ENCODE peak calls at places on chromosomes 7 and 10, in seven cellular contexts. L, O, S, V, D, U and R are unnamed samples.

GRCh38 chr7:48031111-48031510 is 2.2 kb upstream of the SUN3 start:
- DNase-seq in O (no peak), U (no peak), V (no peak), L (no peak), S (no peak), D (no peak), R (no peak)

GRCh38 chr7:140646931-140647647 is 6.5 kb upstream of the DENND2A start:
- DNase-seq in D (no peak), O (no peak), V (peak; percentile 59), U (no peak), L (peak; percentile 73), S (peak; percentile 46), R (no peak)

GRCh38 chr7:2723138-2723850 is 35.3 kb downstream of the AMZ1 start:
- DNase-seq in S (no peak), V (no peak), U (peak; percentile 53), D (no peak), L (peak; percentile 49), O (no peak), R (no peak)

GRCh38 chr10:127368937-127369336 is 172.5 kb upstream of the INSYN2A start:
- DNase-seq in V (no peak), L (no peak), D (no peak), U (no peak), S (no peak), O (no peak), R (no peak)

GRCh38 chr7:158109364-158110033 is 478.1 kb downstream of the PTPRN2 start:
- DNase-seq in S (no peak), U (no peak), L (no peak), D (no peak), V (no peak), O (no peak), R (no peak)

GRCh38 chr10:47038881-47039557 is 127.8 kb downstream of the PTPN20 start:
- DNase-seq in U (no peak), S (no peak), D (no peak), V (no peak), L (peak; percentile 27), O (no peak), R (no peak)

GRCh38 chr7:100706672-100707311 is 871 bp downstream of the POP7 start:
- DNase-seq in D (no peak), O (no peak), U (peak; percentile 77), L (no peak), V (no peak), S (no peak), R (no peak)

GRCh38 chr7:6015917-6016652 is 7.0 kb downstream of the AIMP2 start:
- DNase-seq in O (no peak), D (peak; percentile 62), S (no peak), L (no peak), U (peak; percentile 87), V (peak; percentile 85), R (no peak)

GRCh38 chr10:62250594-62251198 is 17.9 kb downstream of the RTKN2 start:
- DNase-seq in D (no peak), U (no peak), L (no peak), S (no peak), V (peak; percentile 66), O (no peak), R (peak; percentile 96)

GRCh38 chr7:94907026-94907419 is 371 bp upstream of the PPP1R9A start:
- DNase-seq in D (no peak), V (no peak), U (no peak), S (no peak), O (no peak), L (no peak), R (no peak)

GRCh38 chr7:17103170-17103569 is 195.3 kb upstream of the AHR start:
- DNase-seq in V (no peak), U (no peak), O (no peak), S (no peak), L (no peak), D (no peak), R (no peak)

GRCh38 chr10:88386878-88387773 is 196.0 kb downstream of the RNLS start:
- DNase-seq in L (no peak), S (no peak), U (no peak), V (peak; percentile 59), O (peak; percentile 29), D (peak; percentile 41), R (no peak)